ENCODE peak calls at places on chromosomes 12 and 14, in six cellular contexts. W, R, X, N, P and U are unnamed samples.
A peak's percentile ranks its signal among the peaks of the same experiment; 100 is the strongest.

GRCh38 chr12:56020437-56021189 is at the start of gene IKZF4:
- DNase-seq in N (peak; percentile 95), W (no peak), P (peak; percentile 81), R (peak; percentile 72), X (no peak), U (peak; percentile 85)

GRCh38 chr12:79927772-79928474 is 7.0 kb downstream of the PPP1R12A start:
- DNase-seq in X (peak; percentile 70), P (no peak), W (no peak), R (no peak), N (peak; percentile 55), U (no peak)

GRCh38 chr12:3332190-3332589 is 158.8 kb upstream of the PRMT8 start:
- DNase-seq in W (no peak), P (no peak), R (no peak), X (no peak), N (no peak), U (no peak)

GRCh38 chr14:83988274-83988673 is 1541.7 kb upstream of the FLRT2 start:
- DNase-seq in W (no peak), X (no peak), N (no peak), R (no peak), P (no peak), U (peak; percentile 6)

GRCh38 chr12:93005928-93006654 is 77.0 kb upstream of the EEA1 start:
- DNase-seq in R (no peak), N (no peak), W (peak; percentile 96), X (no peak), P (no peak), U (no peak)

GRCh38 chr12:99704458-99704857 is 56.9 kb downstream of the GARIN6 start:
- DNase-seq in R (no peak), N (no peak), P (no peak), X (no peak), W (no peak), U (no peak)

GRCh38 chr12:2650261-2651060 is 144.3 kb upstream of the FKBP4 start:
- DNase-seq in X (no peak), R (peak; percentile 10), W (no peak), N (no peak), P (no peak), U (no peak)

GRCh38 chr14:67497216-67497615 is 8.7 kb upstream of the TMEM229B start:
- DNase-seq in N (no peak), R (no peak), W (no peak), P (no peak), X (no peak), U (no peak)

GRCh38 chr14:45698462-45699134 is 445.6 kb upstream of the MIS18BP1 start:
- DNase-seq in R (no peak), W (no peak), X (no peak), N (no peak), P (no peak), U (no peak)

GRCh38 chr12:43655586-43655985 is 103.0 kb downstream of the PUS7L start:
- DNase-seq in N (no peak), P (no peak), X (no peak), R (no peak), W (no peak), U (no peak)

GRCh38 chr14:63200035-63200740 is 4.1 kb upstream of the RHOJ start:
- DNase-seq in X (no peak), W (no peak), N (no peak), P (no peak), R (no peak), U (no peak)

GRCh38 chr12:57086951-57087688 is 1.8 kb upstream of the NAB2 start:
- DNase-seq in R (peak; percentile 81), P (peak; percentile 84), N (peak; percentile 95), W (no peak), X (no peak), U (peak; percentile 85)

GRCh38 chr14:68271996-68272395 is 452.4 kb downstream of the RAD51B start:
- DNase-seq in N (no peak), R (no peak), X (peak; percentile 65), W (no peak), P (no peak), U (no peak)

GRCh38 chr12:106131671-106132070 is 7.1 kb downstream of the NUAK1 start:
- DNase-seq in R (no peak), W (peak; percentile 80), X (no peak), P (no peak), N (no peak), U (no peak)

GRCh38 chr14:69605761-69606160 is 5.6 kb upstream of the SUSD6 start:
- DNase-seq in W (no peak), X (no peak), N (no peak), R (no peak), P (no peak), U (no peak)

GRCh38 chr12:100268835-100269564 is 2.0 kb downstream of the SCYL2 start:
- DNase-seq in W (no peak), P (no peak), N (peak; percentile 32), X (no peak), R (no peak), U (peak; percentile 24)

GRCh38 chr14:104895786-104896642 is 28.7 kb upstream of the PLD4 start:
- DNase-seq in W (no peak), X (no peak), N (no peak), P (peak; percentile 46), R (no peak), U (no peak)

GRCh38 chr14:65346895-65347294 is 65.6 kb upstream of the FUT8 start:
- DNase-seq in X (no peak), R (no peak), N (peak; percentile 45), W (no peak), P (no peak), U (no peak)

GRCh38 chr14:89000007-89000942 is 175.8 kb downstream of the TTC8 start:
- DNase-seq in P (no peak), W (peak; percentile 29), X (no peak), R (peak; percentile 19), N (peak; percentile 73), U (peak; percentile 48)

GRCh38 chr14:98798099-98798498 is 473.9 kb downstream of the BCL11B start:
- DNase-seq in R (no peak), N (no peak), X (no peak), P (no peak), W (no peak), U (no peak)

GRCh38 chr12:93616584-93617101 is 44.2 kb downstream of the SOCS2 start:
- DNase-seq in X (no peak), W (no peak), R (peak; percentile 48), N (no peak), P (peak; percentile 56), U (peak; percentile 75)

GRCh38 chr12:88683628-88684027 is 103.4 kb upstream of the KITLG start:
- DNase-seq in R (no peak), W (no peak), X (no peak), P (no peak), N (no peak), U (no peak)

GRCh38 chr14:87994974-87995373 is 2.0 kb upstream of the GALC start:
- DNase-seq in P (no peak), X (peak; percentile 83), R (no peak), W (peak; percentile 13), N (peak; percentile 20), U (no peak)

GRCh38 chr14:65704412-65704811 is 291.9 kb downstream of the FUT8 start:
- DNase-seq in P (no peak), W (no peak), X (no peak), N (no peak), R (no peak), U (no peak)

GRCh38 chr14:60736494-60736893 is 1.9 kb downstream of the MNAT1 start:
- DNase-seq in R (no peak), P (no peak), W (peak; percentile 71), X (no peak), N (no peak), U (peak; percentile 37)

DNA sequence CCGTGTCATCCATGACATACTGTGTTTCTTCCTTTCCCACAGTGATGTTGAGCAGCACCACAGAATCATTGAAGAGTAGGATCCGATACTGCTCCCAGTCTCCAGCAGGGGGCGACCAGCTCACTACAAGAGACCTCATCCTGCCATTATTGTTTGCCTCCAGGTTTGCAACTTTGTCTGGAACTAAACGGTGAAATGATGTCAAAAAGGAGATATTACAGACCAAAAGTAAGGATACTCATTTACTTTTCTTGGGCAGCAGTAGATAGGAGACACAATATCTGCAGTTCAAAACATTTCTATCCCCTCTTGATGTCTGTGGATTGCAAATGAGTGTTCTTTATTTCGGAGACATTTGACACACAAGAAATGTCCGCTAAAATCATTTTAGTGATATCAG is 47.2 kb downstream of the PTPRB start:
- DNase-seq in P (peak; percentile 81), N (peak; percentile 86), W (peak; percentile 49), X (no peak), R (peak; percentile 81), U (peak; percentile 85)
- TF ChIP-seq CREB1 in P (no peak), N (no peak), W (no peak), X (no peak), R (no peak), U (no peak)

DNA sequence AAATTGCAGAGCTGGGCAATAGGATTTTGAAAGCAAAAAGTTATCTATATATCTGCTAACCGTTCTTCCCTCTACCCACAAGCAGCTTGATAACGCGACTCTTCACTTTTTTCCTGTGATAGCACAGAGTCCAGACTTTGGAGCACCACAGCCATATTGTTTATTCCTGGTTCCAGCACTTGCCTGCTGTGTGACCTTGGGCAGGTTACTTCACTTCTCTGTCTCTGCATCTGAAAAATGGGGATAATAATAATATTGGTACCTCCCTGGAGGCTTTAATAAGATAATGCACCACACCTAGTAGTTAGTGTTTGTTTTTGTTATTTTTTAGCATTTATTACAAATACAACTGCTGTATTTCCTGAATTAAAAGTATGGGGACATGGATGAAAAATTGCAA is 82.3 kb downstream of the CHST11 start:
- DNase-seq in R (no peak), X (no peak), N (no peak), W (no peak), P (no peak), U (no peak)
- TF ChIP-seq CREB1 in R (no peak), X (no peak), N (no peak), W (no peak), P (no peak), U (no peak)

DNA sequence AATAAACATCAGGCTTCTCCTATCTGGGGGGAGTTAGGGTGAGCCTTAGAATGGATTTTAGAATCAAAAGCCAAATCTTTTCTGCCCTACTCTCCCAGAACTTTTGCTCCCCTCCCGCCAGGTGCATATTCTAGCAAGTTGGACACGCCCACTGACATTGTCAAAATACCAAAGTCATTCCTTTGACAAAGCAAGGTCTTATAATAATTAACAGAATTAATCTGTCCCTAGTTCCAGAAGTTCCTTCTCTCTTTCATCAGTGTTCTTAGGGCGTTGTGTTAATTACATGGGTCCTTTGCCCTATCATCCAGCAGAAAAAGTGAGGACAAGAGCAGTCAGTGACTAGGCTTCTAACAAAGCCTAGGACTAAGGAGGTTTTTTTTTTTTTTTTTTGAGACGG is 2.4 kb downstream of the PRR13 start:
- DNase-seq in X (no peak), P (no peak), N (no peak), R (no peak), W (peak; percentile 32), U (peak; percentile 60)
- TF ChIP-seq CREB1 in X (no peak), P (no peak), N (no peak), R (no peak), W (no peak), U (no peak)

GRCh38 chr12:34295366-34296142 is 273.3 kb downstream of the ALG10 start:
- DNase-seq in P (no peak), R (peak; percentile 1), W (no peak), X (no peak), N (no peak), U (no peak)

GRCh38 chr12:34297790-34298164 is 275.5 kb downstream of the ALG10 start:
- DNase-seq in X (no peak), R (no peak), W (no peak), P (no peak), N (no peak), U (no peak)

GRCh38 chr12:34294671-34295365 is 272.5 kb downstream of the ALG10 start:
- DNase-seq in P (no peak), R (peak; percentile 6), N (no peak), X (no peak), W (no peak), U (no peak)

GRCh38 chr12:34297126-34297789 is 275.0 kb downstream of the ALG10 start:
- DNase-seq in W (no peak), P (no peak), R (no peak), X (no peak), N (no peak), U (no peak)

GRCh38 chr12:34296143-34297041 is 274.1 kb downstream of the ALG10 start:
- DNase-seq in W (no peak), N (no peak), P (no peak), X (no peak), R (peak; percentile 1), U (no peak)
- TF ChIP-seq CREB1 in W (no peak), N (no peak), P (no peak), X (no peak), R (no peak), U (no peak)